ENCODE peak calls at places on chromosomes 16 and 17, in nine cellular contexts. P is IMR-90; D is effector memory CD4-positive, alpha-beta T cell; C is esophagus muscularis mucosa; O is tibial artery; R is tibial nerve; J is heart right ventricle; U is neuronal stem cell; F is uterus. S is an unnamed sample.

GRCh38 chr16:77775911-77776909 is 12.2 kb upstream of the VAT1L start:
- DNase-seq in P (peak; percentile 65), D (no peak), C (no peak), O (no peak), R (no peak), J (no peak), U (no peak), F (no peak), S (no peak)

GRCh38 chr17:62085511-62086408 is 20.7 kb upstream of the MED13 start:
- DNase-seq in P (peak; percentile 62), D (no peak), C (no peak), O (no peak), R (no peak), J (no peak), U (no peak), F (no peak), S (no peak)

GRCh38 chr17:14351493-14351892 is 50.6 kb downstream of the HS3ST3B1 start:
- DNase-seq in P (peak; percentile 30), D (no peak), C (no peak), O (no peak), R (no peak), J (no peak), U (no peak), F (no peak), S (no peak)

GRCh38 chr16:86974120-86974519 is 343.1 kb downstream of the C16orf95 start:
- DNase-seq in P (no peak), D (no peak), C (no peak), O (no peak), R (no peak), J (no peak), U (no peak), F (no peak), S (no peak)

GRCh38 chr16:80971814-80972213 is 34.9 kb downstream of the CMC2 start:
- DNase-seq in P (no peak), D (no peak), C (no peak), O (no peak), R (no peak), J (no peak), U (no peak), F (no peak), S (no peak)

GRCh38 chr16:9645911-9646310 is 536.3 kb downstream of the GRIN2A start:
- DNase-seq in P (no peak), D (no peak), C (peak; percentile 29), O (no peak), R (no peak), J (no peak), U (no peak), F (no peak), S (no peak)

GRCh38 chr16:70520612-70521297 is 2.6 kb downstream of the COG4 start:
- DNase-seq in P (peak; percentile 74), D (no peak), C (no peak), O (no peak), R (no peak), J (no peak), U (no peak), F (no peak), S (no peak)

GRCh38 chr16:78894872-78895271 is 705.7 kb downstream of the MAF start:
- DNase-seq in P (no peak), D (no peak), C (no peak), O (no peak), R (no peak), J (no peak), U (no peak), F (no peak), S (no peak)

GRCh38 chr17:74566132-74566753 is 1.1 kb downstream of the CD300H start:
- DNase-seq in P (no peak), D (no peak), C (no peak), O (no peak), R (peak; percentile 19), J (no peak), U (peak; percentile 33), F (no peak), S (no peak)

GRCh38 chr16:30018731-30019158 is 4.3 kb upstream of the C16orf92 start:
- DNase-seq in P (peak; percentile 40), D (no peak), C (no peak), O (no peak), R (no peak), J (no peak), U (no peak), F (no peak), S (no peak)

GRCh38 chr17:29615492-29616299 is 7.0 kb downstream of the CORO6 start:
- DNase-seq in P (peak; percentile 55), D (peak; percentile 82), C (peak; percentile 96), O (peak; percentile 93), R (peak; percentile 85), J (peak; percentile 86), U (peak; percentile 83), F (peak; percentile 82), S (peak; percentile 59)

GRCh38 chr17:31128241-31128640 is 33.5 kb downstream of the NF1 start:
- DNase-seq in P (no peak), D (no peak), C (no peak), O (no peak), R (no peak), J (no peak), U (no peak), F (no peak), S (no peak)

GRCh38 chr17:46874906-46875305 is 23.5 kb downstream of the WNT9B start:
- DNase-seq in P (no peak), D (no peak), C (no peak), O (no peak), R (no peak), J (no peak), U (no peak), F (no peak), S (no peak)

GRCh38 chr16:27114006-27114405 is 47.3 kb downstream of the C16orf82 start:
- DNase-seq in P (no peak), D (no peak), C (no peak), O (peak; percentile 9), R (no peak), J (no peak), U (no peak), F (no peak), S (no peak)

GRCh38 chr16:16120044-16120381 is 103.3 kb downstream of the ABCC6 start:
- DNase-seq in P (no peak), D (no peak), C (no peak), O (no peak), R (no peak), J (no peak), U (no peak), F (no peak), S (no peak)

GRCh38 chr16:16120382-16121184 is 102.7 kb downstream of the ABCC6 start:
- DNase-seq in P (peak; percentile 22), D (no peak), C (peak; percentile 93), O (no peak), R (no peak), J (peak; percentile 58), U (no peak), F (peak; percentile 47), S (no peak)

GRCh38 chr16:16121185-16121727 is 102.0 kb downstream of the ABCC6 start:
- DNase-seq in P (no peak), D (no peak), C (no peak), O (no peak), R (no peak), J (no peak), U (no peak), F (no peak), S (no peak)

GRCh38 chr16:16116841-16117240 is 106.5 kb downstream of the ABCC6 start:
- DNase-seq in P (no peak), D (no peak), C (no peak), O (no peak), R (no peak), J (no peak), U (no peak), F (no peak), S (no peak)

DNA sequence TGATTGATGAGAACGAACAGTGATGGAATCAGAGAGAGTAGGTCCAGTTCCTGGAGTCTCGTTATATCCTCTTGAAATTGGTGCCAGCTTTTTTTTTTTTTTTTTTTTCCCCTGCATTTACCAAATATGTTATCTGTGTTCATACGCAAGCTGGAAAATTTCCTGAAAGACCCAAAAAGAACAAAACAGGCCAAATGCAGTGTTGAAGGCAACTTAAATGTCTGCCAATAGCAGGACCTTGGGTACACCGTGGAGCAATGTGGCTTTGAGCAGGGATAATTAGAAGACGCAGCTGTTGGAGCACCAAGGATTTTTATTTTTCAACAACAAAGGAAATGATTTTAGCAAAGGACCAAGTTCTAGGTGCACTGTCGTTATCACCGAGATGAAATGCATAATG is 105.0 kb downstream of the ABCC6 start:
- DNase-seq in P (no peak), D (no peak), C (no peak), O (no peak), R (no peak), J (no peak), U (no peak), F (no peak), S (no peak)
- H3K36me3 ChIP-seq in P (peaks cover 79% of the 10 kb centered on the region), D (peaks cover 82% of the 10 kb centered on the region), C (peaks cover 69% of the 10 kb centered on the region), O (peaks cover 71% of the 10 kb centered on the region), R (peaks cover 100% of the 10 kb centered on the region), J (peaks cover 79% of the 10 kb centered on the region), U (peaks cover 49% of the 10 kb centered on the region), F (no peaks in the 10 kb centered on the region), S (peaks cover 82% of the 10 kb centered on the region)

GRCh38 chr16:48622456-48623303 is 12.7 kb upstream of the N4BP1 start:
- DNase-seq in P (no peak), D (no peak), C (no peak), O (no peak), R (no peak), J (no peak), U (no peak), F (no peak), S (peak; percentile 26)

GRCh38 chr16:48627148-48627547 is 17.2 kb upstream of the N4BP1 start:
- DNase-seq in P (no peak), D (no peak), C (no peak), O (peak; percentile 13), R (no peak), J (no peak), U (no peak), F (no peak), S (peak; percentile 25)

GRCh38 chr16:48620445-48620844 is 10.5 kb upstream of the N4BP1 start:
- DNase-seq in P (no peak), D (no peak), C (no peak), O (no peak), R (no peak), J (no peak), U (no peak), F (no peak), S (peak; percentile 12)

GRCh38 chr16:48619547-48619946 is 9.6 kb upstream of the N4BP1 start:
- DNase-seq in P (no peak), D (no peak), C (no peak), O (no peak), R (no peak), J (no peak), U (no peak), F (no peak), S (no peak)

GRCh38 chr16:48623304-48624016 is 13.5 kb upstream of the N4BP1 start:
- DNase-seq in P (peak; percentile 75), D (peak; percentile 66), C (peak; percentile 93), O (peak; percentile 91), R (peak; percentile 70), J (peak; percentile 87), U (peak; percentile 76), F (peak; percentile 65), S (peak; percentile 81)
- H3K4me3 ChIP-seq in P (peak overlapping the region; percentile 35), D (peak overlapping the region; percentile 45), C (peak overlapping the region; percentile 52), O (peak overlapping the region; percentile 56), R (peak overlapping the region; percentile 57), J (peak overlapping the region; percentile 55), U (peak overlapping the region; percentile 43), F (peak overlapping the region; percentile 34), S (peak overlapping the region; percentile 34)

GRCh38 chr17:5416886-5417285 is 2.6 kb downstream of the NUP88 start:
- DNase-seq in P (no peak), D (no peak), C (no peak), O (no peak), R (no peak), J (no peak), U (no peak), F (no peak), S (no peak)
- H3K36me3 ChIP-seq in P (peaks cover 12% of the 10 kb centered on the region), D (peaks cover 52% of the 10 kb centered on the region), C (peaks cover 54% of the 10 kb centered on the region), O (peaks cover 36% of the 10 kb centered on the region), R (peaks cover 46% of the 10 kb centered on the region), J (peaks cover 67% of the 10 kb centered on the region), U (peaks cover 22% of the 10 kb centered on the region), F (no peaks in the 10 kb centered on the region), S (peaks cover 57% of the 10 kb centered on the region)

GRCh38 chr16:1688807-1689560 is 10.9 kb downstream of the JPT2 start:
- DNase-seq in P (no peak), D (no peak), C (no peak), O (no peak), R (no peak), J (no peak), U (no peak), F (no peak), S (peak; percentile 66)
- H3K4me3 ChIP-seq in P (no peak overlapping the region), D (no peak overlapping the region), C (no peak overlapping the region), O (no peak overlapping the region), R (no peak overlapping the region), J (no peak overlapping the region), U (no peak overlapping the region), F (no peak overlapping the region), S (no peak overlapping the region)